ENCODE peak calls at places on chromosomes 12 and 14, in four cellular contexts. One of them, this sample, is unnamed.

GRCh38 chr12:85779768-85780167 is 56.4 kb downstream of the RASSF9 start:
- DNase-seq in AG10803: no peak
- DNase-seq in fibroblast of lung: no peak
- DNase-seq in dorsolateral prefrontal cortex: no peak
- DNase-seq in this sample: no peak

GRCh38 chr12:1920436-1920835 is 2.0 kb upstream of the CACNA2D4 start:
- DNase-seq in AG10803: no peak
- DNase-seq in fibroblast of lung: no peak
- DNase-seq in dorsolateral prefrontal cortex: no peak
- DNase-seq in this sample: no peak

GRCh38 chr14:96811265-96811664 is 14.1 kb downstream of the VRK1 start:
- DNase-seq in AG10803: peak; percentile 64
- DNase-seq in fibroblast of lung: peak; percentile 93
- DNase-seq in dorsolateral prefrontal cortex: no peak
- DNase-seq in this sample: peak; percentile 41

GRCh38 chr12:54214553-54215374 is 26.0 kb upstream of the SMUG1 start:
- DNase-seq in AG10803: peak; percentile 90
- DNase-seq in fibroblast of lung: peak; percentile 78
- DNase-seq in dorsolateral prefrontal cortex: peak; percentile 81
- DNase-seq in this sample: peak; percentile 72

GRCh38 chr14:81450976-81451375 is 50.9 kb upstream of the STON2 start:
- DNase-seq in AG10803: no peak
- DNase-seq in fibroblast of lung: no peak
- DNase-seq in dorsolateral prefrontal cortex: no peak
- DNase-seq in this sample: no peak

GRCh38 chr12:118544569-118544968 is 168.2 kb downstream of the SUDS3 start:
- DNase-seq in AG10803: peak; percentile 5
- DNase-seq in fibroblast of lung: no peak
- DNase-seq in dorsolateral prefrontal cortex: no peak
- DNase-seq in this sample: peak; percentile 2

GRCh38 chr14:31752867-31753661 is 191.9 kb downstream of the NUBPL start:
- DNase-seq in AG10803: no peak
- DNase-seq in fibroblast of lung: no peak
- DNase-seq in dorsolateral prefrontal cortex: no peak
- DNase-seq in this sample: no peak

GRCh38 chr12:86838709-86839108 is 582.5 kb upstream of the MGAT4C start:
- DNase-seq in AG10803: no peak
- DNase-seq in fibroblast of lung: peak; percentile 3
- DNase-seq in dorsolateral prefrontal cortex: no peak
- DNase-seq in this sample: no peak

GRCh38 chr12:124694250-124694649 is 126.8 kb upstream of the NCOR2 start:
- DNase-seq in AG10803: no peak
- DNase-seq in fibroblast of lung: no peak
- DNase-seq in dorsolateral prefrontal cortex: no peak
- DNase-seq in this sample: no peak

GRCh38 chr12:15932975-15933374 is 21.8 kb downstream of the DERA start:
- DNase-seq in AG10803: no peak
- DNase-seq in fibroblast of lung: no peak
- DNase-seq in dorsolateral prefrontal cortex: no peak
- DNase-seq in this sample: no peak

GRCh38 chr12:120642086-120642485 is 1.7 kb downstream of the CABP1 start:
- DNase-seq in AG10803: no peak
- DNase-seq in fibroblast of lung: no peak
- DNase-seq in dorsolateral prefrontal cortex: no peak
- DNase-seq in this sample: no peak

GRCh38 chr14:104399432-104400155 is 180.0 kb upstream of the C14orf180 start:
- DNase-seq in AG10803: no peak
- DNase-seq in fibroblast of lung: no peak
- DNase-seq in dorsolateral prefrontal cortex: no peak
- DNase-seq in this sample: no peak

GRCh38 chr12:95316798-95317197 is 99.2 kb downstream of the VEZT start:
- DNase-seq in AG10803: no peak
- DNase-seq in fibroblast of lung: no peak
- DNase-seq in dorsolateral prefrontal cortex: no peak
- DNase-seq in this sample: no peak

GRCh38 chr12:9240776-9241175 is 32.6 kb upstream of the PZP start:
- DNase-seq in AG10803: no peak
- DNase-seq in fibroblast of lung: no peak
- DNase-seq in dorsolateral prefrontal cortex: no peak
- DNase-seq in this sample: no peak
- H3K4me3 ChIP-seq in AG10803: no peak overlapping the region
- H3K4me3 ChIP-seq in fibroblast of lung: peak overlapping the region; percentile 48
- H3K4me3 ChIP-seq in dorsolateral prefrontal cortex: peak overlapping the region; percentile 54
- H3K4me3 ChIP-seq in this sample: no peak overlapping the region

GRCh38 chr14:100726812-100727564 is at the start of gene DLK1:
- DNase-seq in AG10803: no peak
- DNase-seq in fibroblast of lung: no peak
- DNase-seq in dorsolateral prefrontal cortex: no peak
- DNase-seq in this sample: no peak
- H3K4me3 ChIP-seq in AG10803: no peak within 1 kb of the TSS
- H3K4me3 ChIP-seq in fibroblast of lung: no peak within 1 kb of the TSS
- H3K4me3 ChIP-seq in dorsolateral prefrontal cortex: no peak within 1 kb of the TSS
- H3K4me3 ChIP-seq in this sample: no peak within 1 kb of the TSS

GRCh38 chr12:32896438-32897275 is at the start of gene PKP2:
- DNase-seq in AG10803: no peak
- DNase-seq in fibroblast of lung: peak; percentile 22
- DNase-seq in dorsolateral prefrontal cortex: no peak
- DNase-seq in this sample: no peak
- H3K4me3 ChIP-seq in AG10803: no peak within 1 kb of the TSS
- H3K4me3 ChIP-seq in fibroblast of lung: peak within 1 kb of the TSS; percentile 59
- H3K4me3 ChIP-seq in dorsolateral prefrontal cortex: peak within 1 kb of the TSS; percentile 60
- H3K4me3 ChIP-seq in this sample: peak within 1 kb of the TSS; percentile 37

GRCh38 chr14:48274826-48275225 is 599.4 kb upstream of the MDGA2 start:
- DNase-seq in AG10803: no peak
- DNase-seq in fibroblast of lung: no peak
- DNase-seq in dorsolateral prefrontal cortex: no peak
- DNase-seq in this sample: no peak
- H3K4me3 ChIP-seq in AG10803: no peak overlapping the region
- H3K4me3 ChIP-seq in fibroblast of lung: no peak overlapping the region
- H3K4me3 ChIP-seq in dorsolateral prefrontal cortex: peak overlapping the region; percentile 5
- H3K4me3 ChIP-seq in this sample: no peak overlapping the region

This sample was measured in skeletal muscle cell.